ENCODE peak calls at places on chromosome 11, in six cellular contexts. N, G, S, O, F and B are unnamed samples.

GRCh38 chr11:19498986-19499669 is 213.5 kb upstream of the NAV2 start:
- DNase-seq in F (no peak), N (no peak), O (no peak), S (no peak), G (no peak), B (no peak)

GRCh38 chr11:17978553-17979287 is 34.1 kb downstream of the SERGEF start:
- DNase-seq in N (no peak), S (no peak), F (no peak), G (peak; percentile 4), O (peak; percentile 79), B (no peak)

GRCh38 chr11:61698173-61698965 is 18.2 kb downstream of the DAGLA start:
- DNase-seq in G (no peak), F (no peak), S (no peak), N (no peak), O (no peak), B (no peak)

GRCh38 chr11:3799143-3799542 is 1.8 kb upstream of the NUP98 start:
- DNase-seq in S (no peak), N (no peak), F (no peak), O (no peak), G (no peak), B (no peak)

GRCh38 chr11:131571571-131571970 is 201.2 kb downstream of the NTM start:
- DNase-seq in G (no peak), N (no peak), F (no peak), O (no peak), S (no peak), B (no peak)

GRCh38 chr11:66548041-66548440 is 1.3 kb downstream of the ACTN3 start:
- DNase-seq in G (no peak), O (no peak), S (no peak), N (no peak), F (no peak), B (no peak)

GRCh38 chr11:86802601-86803051 is 2.3 kb downstream of the PRSS23 start:
- DNase-seq in S (no peak), O (peak; percentile 77), G (no peak), N (no peak), F (no peak), B (no peak)

GRCh38 chr11:47863189-47863892 is 15.2 kb upstream of the NUP160 start:
- DNase-seq in G (no peak), O (no peak), N (no peak), F (no peak), S (no peak), B (no peak)

GRCh38 chr11:3115321-3115720 is 49.8 kb downstream of the OSBPL5 start:
- DNase-seq in S (no peak), G (no peak), F (no peak), O (no peak), N (no peak), B (no peak)

GRCh38 chr11:46560300-46561025 is 33.4 kb downstream of the AMBRA1 start:
- DNase-seq in F (no peak), N (no peak), S (no peak), O (no peak), G (no peak), B (no peak)

GRCh38 chr11:61966673-61967176 is 709 bp downstream of the FTH1 start:
- DNase-seq in G (no peak), O (peak; percentile 72), F (peak; percentile 54), S (no peak), N (peak; percentile 16), B (no peak)

GRCh38 chr11:102148059-102148458 is 37.8 kb downstream of the YAP1 start:
- DNase-seq in S (no peak), N (no peak), G (no peak), F (no peak), O (no peak), B (no peak)

GRCh38 chr11:128375941-128376340 is 211.4 kb downstream of the ETS1 start:
- DNase-seq in N (no peak), G (no peak), F (no peak), O (no peak), S (no peak), B (no peak)

GRCh38 chr11:131038597-131038996 is 122.3 kb upstream of the SNX19 start:
- DNase-seq in S (no peak), G (no peak), O (peak; percentile 51), N (no peak), F (no peak), B (no peak)

GRCh38 chr11:72321381-72321996 is 77.5 kb upstream of the PHOX2A start:
- DNase-seq in G (peak; percentile 15), F (no peak), S (no peak), N (no peak), O (no peak), B (no peak)

GRCh38 chr11:116721983-116722382 is 50.8 kb downstream of the BUD13 start:
- DNase-seq in G (no peak), O (no peak), S (no peak), F (no peak), N (no peak), B (no peak)

GRCh38 chr11:60739114-60739513 is 14.6 kb downstream of the MS4A18 start:
- DNase-seq in G (no peak), S (no peak), N (no peak), F (no peak), O (no peak), B (no peak)

GRCh38 chr11:34525098-34525497 is 11.5 kb upstream of the ELF5 start:
- DNase-seq in N (no peak), S (no peak), O (no peak), G (no peak), F (no peak), B (no peak)

GRCh38 chr11:120715239-120715638 is 203.7 kb downstream of the GRIK4 start:
- DNase-seq in S (no peak), F (no peak), G (no peak), O (peak; percentile 37), N (no peak), B (no peak)

GRCh38 chr11:17021550-17021949 is 7.3 kb upstream of the PLEKHA7 start:
- DNase-seq in S (no peak), O (peak; percentile 33), G (peak; percentile 43), F (no peak), N (no peak), B (no peak)

GRCh38 chr11:11978792-11979486 is 29.5 kb downstream of the DKK3 start:
- DNase-seq in G (no peak), S (peak; percentile 78), O (no peak), F (no peak), N (no peak), B (no peak)

GRCh38 chr11:125451400-125452124 is 44.5 kb downstream of the FEZ1 start:
- DNase-seq in S (peak; percentile 28), O (peak; percentile 90), G (no peak), N (no peak), F (no peak), B (no peak)

GRCh38 chr11:126484266-126484665 is 128.8 kb downstream of the ST3GAL4 start:
- DNase-seq in F (no peak), S (no peak), N (no peak), O (no peak), G (no peak), B (no peak)

GRCh38 chr11:2128102-2128511 is 11.1 kb downstream of the IGF2 start:
- DNase-seq in N (no peak), G (no peak), S (no peak), O (no peak), F (no peak), B (no peak)

GRCh38 chr11:13465909-13466371 is 2.9 kb upstream of the BTBD10 start:
- DNase-seq in S (no peak), F (no peak), G (no peak), N (no peak), O (no peak), B (no peak)

GRCh38 chr11:86955674-86956522 is 703 bp upstream of the FZD4 start:
- DNase-seq in O (peak; percentile 93), G (peak; percentile 53), N (no peak), F (no peak), S (peak; percentile 87), B (no peak)

GRCh38 chr11:27718346-27718852 is 18.1 kb upstream of the BDNF start:
- DNase-seq in S (no peak), G (peak; percentile 58), O (peak; percentile 91), N (no peak), F (no peak), B (no peak)